ENCODE peak calls at places on chromosomes 11 and 22, in six cellular contexts. Z is IMR-90, I is neuronal stem cell, Q is H9, T is H1, D is mesenchymal stem cell. A is an unnamed sample.

GRCh38 chr22:23220485-23221350 is 40.4 kb downstream of the BCR start:
- DNase-seq in Z (peak; percentile 53), I (no peak), Q (no peak), T (no peak), D (no peak), A (no peak)

GRCh38 chr11:2690261-2690575 is 9.6 kb downstream of the KCNQ1OT1 start:
- DNase-seq in Z (no peak), I (no peak), Q (no peak), T (no peak), D (peak; percentile 74), A (no peak)

GRCh38 chr22:18983120-18983651 is 47.1 kb upstream of the PRODH start:
- DNase-seq in Z (no peak), I (no peak), Q (no peak), T (peak; percentile 33), D (no peak), A (no peak)

GRCh38 chr11:120109531-120109930 is 28.4 kb downstream of the TRIM29 start:
- DNase-seq in Z (no peak), I (no peak), Q (no peak), T (no peak), D (no peak), A (no peak)

GRCh38 chr11:83259559-83259958 is 26.6 kb downstream of the CCDC90B start:
- DNase-seq in Z (no peak), I (no peak), Q (no peak), T (no peak), D (no peak), A (no peak)

GRCh38 chr22:45994516-45995404 is 17.8 kb upstream of the WNT7B start:
- DNase-seq in Z (peak; percentile 44), I (peak; percentile 71), Q (peak; percentile 87), T (peak; percentile 100), D (peak; percentile 70), A (peak; percentile 64)

GRCh38 chr22:38996105-38996504 is 14.0 kb downstream of the APOBEC3B start:
- DNase-seq in Z (no peak), I (no peak), Q (no peak), T (no peak), D (no peak), A (no peak)

GRCh38 chr22:22939537-22940368 is 52.1 kb downstream of the IGLL5 start:
- DNase-seq in Z (no peak), I (no peak), Q (no peak), T (no peak), D (no peak), A (no peak)

GRCh38 chr11:68257477-68258362 is 14.1 kb downstream of the C11orf24 start:
- DNase-seq in Z (peak; percentile 83), I (peak; percentile 84), Q (peak; percentile 97), T (peak; percentile 99), D (peak; percentile 87), A (peak; percentile 93)

GRCh38 chr11:120011836-120012235 is 126.1 kb downstream of the TRIM29 start:
- DNase-seq in Z (no peak), I (no peak), Q (no peak), T (no peak), D (no peak), A (no peak)

GRCh38 chr11:111976614-111977140 is 39.5 kb downstream of the DIXDC1 start:
- DNase-seq in Z (no peak), I (peak; percentile 31), Q (no peak), T (peak; percentile 73), D (no peak), A (peak; percentile 42)

GRCh38 chr22:32473388-32473952 is 1.1 kb upstream of the FBXO7 start:
- DNase-seq in Z (peak; percentile 70), I (peak; percentile 68), Q (no peak), T (peak; percentile 56), D (peak; percentile 79), A (peak; percentile 80)

GRCh38 chr11:69339916-69340565 is 46.1 kb downstream of the MYEOV start:
- DNase-seq in Z (no peak), I (no peak), Q (peak; percentile 8), T (no peak), D (no peak), A (no peak)

GRCh38 chr11:121671276-121672168 is 218.8 kb upstream of the SORL1-AS1 start:
- DNase-seq in Z (peak; percentile 49), I (no peak), Q (no peak), T (peak; percentile 16), D (no peak), A (no peak)

GRCh38 chr11:40722179-40722795 is 737.2 kb downstream of the LRRC4C start:
- DNase-seq in Z (peak; percentile 0), I (peak; percentile 38), Q (peak; percentile 71), T (peak; percentile 72), D (peak; percentile 21), A (peak; percentile 71)

GRCh38 chr11:35618497-35619029 is 303 bp downstream of the FJX1 start:
- DNase-seq in Z (peak; percentile 51), I (peak; percentile 43), Q (no peak), T (no peak), D (peak; percentile 71), A (no peak)

GRCh38 chr11:3832816-3833215 is 7.9 kb downstream of the RHOG start:
- DNase-seq in Z (no peak), I (no peak), Q (no peak), T (no peak), D (no peak), A (no peak)

GRCh38 chr11:61892085-61892370 is 683 bp upstream of the FADS3 start:
- DNase-seq in Z (no peak), I (no peak), Q (no peak), T (no peak), D (no peak), A (no peak)

GRCh38 chr22:16961477-16962186 is 46.4 kb downstream of the GAB4 start:
- DNase-seq in Z (no peak), I (no peak), Q (no peak), T (peak; percentile 11), D (no peak), A (no peak)

GRCh38 chr11:70687716-70688115 is 289.4 kb downstream of the CTTN start:
- DNase-seq in Z (no peak), I (no peak), Q (no peak), T (no peak), D (no peak), A (no peak)

GRCh38 chr11:19963697-19964340 is 196.5 kb downstream of the DBX1 start:
- DNase-seq in Z (no peak), I (no peak), Q (no peak), T (no peak), D (no peak), A (no peak)

GRCh38 chr22:41825376-41825775 is 7.5 kb upstream of the SREBF2 start:
- DNase-seq in Z (peak; percentile 42), I (no peak), Q (no peak), T (no peak), D (peak; percentile 30), A (peak; percentile 75)

GRCh38 chr11:71977743-71978418 is 20.8 kb upstream of the IL18BP start:
- DNase-seq in Z (peak; percentile 57), I (peak; percentile 14), Q (no peak), T (peak; percentile 52), D (peak; percentile 62), A (peak; percentile 52)

GRCh38 chr11:119992171-119993051 is 145.5 kb downstream of the TRIM29 start:
- DNase-seq in Z (no peak), I (no peak), Q (no peak), T (no peak), D (no peak), A (peak; percentile 16)

GRCh38 chr11:86106916-86107315 is 38.0 kb upstream of the PICALM start:
- DNase-seq in Z (peak; percentile 75), I (no peak), Q (no peak), T (no peak), D (no peak), A (no peak)

DNA sequence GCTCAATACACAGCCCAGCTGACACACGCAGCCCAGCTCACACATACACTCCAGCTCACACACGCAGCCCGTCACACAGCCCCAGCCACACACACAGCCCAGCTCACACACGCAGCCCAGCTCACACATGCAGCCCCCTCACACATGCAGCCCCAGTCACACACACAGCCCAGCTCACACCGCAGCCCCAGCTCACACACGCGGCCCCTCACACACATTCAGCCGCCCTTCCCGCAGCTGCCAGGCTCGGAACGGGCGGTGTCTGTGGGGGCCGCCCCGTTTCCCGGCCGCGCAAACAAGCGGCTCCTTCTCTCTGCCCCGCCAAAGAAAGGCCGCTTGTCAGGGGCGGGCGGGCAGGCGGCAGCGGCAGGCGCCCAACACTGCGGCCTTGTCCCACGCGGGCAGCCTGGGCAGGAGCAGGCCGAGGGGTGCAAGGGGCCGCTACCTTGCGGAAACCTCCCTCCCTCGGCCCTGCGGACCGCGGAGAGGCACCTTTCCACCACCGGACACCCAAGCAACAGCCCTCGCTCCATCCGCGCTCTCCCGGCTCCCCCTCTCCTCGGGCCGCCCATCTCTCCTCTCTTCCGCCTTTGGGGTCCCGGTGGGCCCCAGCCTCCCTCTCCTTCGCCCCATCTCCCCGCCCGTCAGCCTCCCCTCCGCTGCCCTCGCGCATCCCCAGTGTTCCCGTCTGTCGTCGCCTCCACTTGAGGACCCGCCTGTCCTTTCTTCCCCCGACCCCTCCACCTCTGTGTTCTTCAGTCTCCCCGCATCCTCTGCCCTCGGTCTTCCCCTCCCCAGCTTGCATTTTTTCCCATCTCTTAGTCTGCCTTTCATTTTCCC is 2.2 kb downstream of the PHLDB1 start:
- DNase-seq in Z (peak; percentile 34), I (no peak), Q (no peak), T (peak; percentile 75), D (peak; percentile 63), A (peak; percentile 26)
- H2BK15ac ChIP-seq in Z (peak overlapping the region; percentile 100), I (peak overlapping the region; percentile 95), Q (no peak overlapping the region), T (peak overlapping the region; percentile 100), D (peak overlapping the region; percentile 83), A (no peak overlapping the region)

DNA sequence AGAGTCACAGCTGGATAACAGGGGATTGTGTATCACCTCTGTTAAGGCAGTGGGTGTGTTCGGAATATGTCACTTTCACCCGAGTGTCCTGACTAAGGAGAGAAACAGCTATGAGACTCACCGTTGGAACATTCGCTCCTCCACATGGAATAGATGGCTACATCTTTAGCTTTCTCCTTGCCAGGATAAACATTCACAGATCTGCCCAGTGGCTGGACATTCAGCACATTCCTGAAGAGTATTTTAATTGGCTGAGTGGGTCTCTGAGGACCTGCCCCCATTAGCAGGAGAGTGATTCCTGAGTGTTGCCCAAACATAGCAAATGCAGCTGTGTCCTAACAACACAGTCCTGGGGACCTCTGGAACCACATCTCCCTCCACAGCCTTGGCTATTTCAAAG is 434.9 kb upstream of the CADM1 start:
- DNase-seq in Z (peak; percentile 71), I (no peak), Q (no peak), T (no peak), D (peak; percentile 30), A (no peak)
- H3K9ac ChIP-seq in Z (no peak overlapping the region), I (no peak overlapping the region), Q (no peak overlapping the region), T (no peak overlapping the region), D (no peak overlapping the region), A (no peak overlapping the region)

GRCh38 chr11:78987748-78988147 is 413.1 kb upstream of the NARS2 start:
- DNase-seq in Z (no peak), I (no peak), Q (no peak), T (no peak), D (no peak), A (no peak)
- H2BK15ac ChIP-seq in Z (no peak overlapping the region), I (no peak overlapping the region), Q (no peak overlapping the region), T (no peak overlapping the region), D (no peak overlapping the region), A (no peak overlapping the region)

GRCh38 chr11:43866969-43867368 is 13.7 kb upstream of the ALKBH3 start:
- DNase-seq in Z (no peak), I (no peak), Q (no peak), T (no peak), D (no peak), A (no peak)

GRCh38 chr11:43866520-43866919 is 14.1 kb upstream of the ALKBH3 start:
- DNase-seq in Z (peak; percentile 80), I (no peak), Q (no peak), T (no peak), D (peak; percentile 84), A (no peak)

GRCh38 chr11:43870981-43871550 is 9.6 kb upstream of the ALKBH3 start:
- DNase-seq in Z (no peak), I (no peak), Q (no peak), T (no peak), D (no peak), A (peak; percentile 19)

GRCh38 chr11:43874738-43875137 is 5.9 kb upstream of the ALKBH3 start:
- DNase-seq in Z (no peak), I (no peak), Q (no peak), T (no peak), D (no peak), A (no peak)

GRCh38 chr11:43868852-43869567 is 11.6 kb upstream of the ALKBH3 start:
- DNase-seq in Z (peak; percentile 80), I (no peak), Q (no peak), T (no peak), D (peak; percentile 95), A (no peak)
- H3K9ac ChIP-seq in Z (no peak overlapping the region), I (no peak overlapping the region), Q (no peak overlapping the region), T (no peak overlapping the region), D (peak overlapping the region; percentile 16), A (no peak overlapping the region)